ENCODE peak calls at places on chromosomes 13 and 19, in six cellular contexts. W, S, J, N, A and I are unnamed samples.

GRCh38 chr13:101917833-101918755 is 465.6 kb downstream of the ITGBL1 start:
- DNase-seq in J (no peak), A (no peak), S (no peak), N (no peak), W (no peak), I (no peak)

GRCh38 chr13:39870197-39870746 is 214.8 kb downstream of the COG6 start:
- DNase-seq in J (peak; percentile 20), A (no peak), W (no peak), S (peak; percentile 46), N (no peak), I (no peak)

GRCh38 chr19:17289489-17289888 is 7.8 kb downstream of the ANKLE1 start:
- DNase-seq in J (peak; percentile 93), N (peak; percentile 69), A (peak; percentile 88), S (peak; percentile 93), W (peak; percentile 72), I (peak; percentile 77)

GRCh38 chr19:51012661-51013190 is 6.8 kb downstream of the KLK10 start:
- DNase-seq in A (no peak), N (no peak), S (no peak), W (no peak), J (no peak), I (no peak)

GRCh38 chr13:23673867-23674605 is 103.8 kb downstream of the TNFRSF19 start:
- DNase-seq in N (no peak), A (no peak), J (no peak), W (no peak), S (no peak), I (no peak)

GRCh38 chr19:23378948-23379347 is 16.3 kb downstream of the ZNF91 start:
- DNase-seq in J (no peak), N (no peak), W (no peak), A (no peak), S (no peak), I (no peak)

GRCh38 chr19:17519967-17520366 is 8.5 kb downstream of the PGLS start:
- DNase-seq in J (no peak), S (no peak), A (no peak), W (no peak), N (no peak), I (no peak)

GRCh38 chr13:84553252-84553651 is 671.0 kb upstream of the SLITRK1 start:
- DNase-seq in W (no peak), A (no peak), J (no peak), N (no peak), S (no peak), I (no peak)

GRCh38 chr13:99075268-99076191 is 97.7 kb upstream of the DOCK9 start:
- DNase-seq in S (no peak), A (no peak), N (no peak), W (no peak), J (no peak), I (no peak)

GRCh38 chr19:45428385-45429231 is 4.9 kb upstream of the ERCC1 start:
- DNase-seq in A (peak; percentile 39), S (peak; percentile 41), W (no peak), J (peak; percentile 62), N (peak; percentile 80), I (no peak)
- TF ChIP-seq CTCF in A (peak; percentile 64), S (peak; percentile 14), W (no peak), J (no peak), N (peak; percentile 66), I (peak; percentile 77)

DNA sequence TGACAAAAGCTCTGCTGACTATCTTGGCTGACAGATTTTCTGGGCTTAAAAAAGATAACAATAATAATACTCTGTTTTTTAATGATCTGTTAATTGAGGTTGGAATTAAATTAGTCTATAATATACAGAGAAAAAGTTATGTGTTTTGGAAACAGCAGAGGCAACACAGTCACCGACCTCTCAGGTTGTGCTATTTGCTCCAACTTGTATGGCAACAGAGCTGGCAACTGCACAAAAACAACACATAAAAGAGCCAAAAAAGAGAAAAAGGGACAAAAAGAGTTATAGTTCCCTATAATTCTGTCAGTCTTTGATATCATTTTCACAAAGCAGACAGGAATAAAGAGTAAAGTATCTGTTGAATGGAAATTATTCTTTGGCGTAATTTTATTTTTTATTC is 102.3 kb upstream of the POSTN start:
- DNase-seq in W (no peak), N (no peak), S (peak; percentile 34), J (peak; percentile 67), A (peak; percentile 36), I (peak; percentile 16)
- TF ChIP-seq CTCF in W (no peak), N (no peak), S (no peak), J (no peak), A (no peak), I (no peak)

DNA sequence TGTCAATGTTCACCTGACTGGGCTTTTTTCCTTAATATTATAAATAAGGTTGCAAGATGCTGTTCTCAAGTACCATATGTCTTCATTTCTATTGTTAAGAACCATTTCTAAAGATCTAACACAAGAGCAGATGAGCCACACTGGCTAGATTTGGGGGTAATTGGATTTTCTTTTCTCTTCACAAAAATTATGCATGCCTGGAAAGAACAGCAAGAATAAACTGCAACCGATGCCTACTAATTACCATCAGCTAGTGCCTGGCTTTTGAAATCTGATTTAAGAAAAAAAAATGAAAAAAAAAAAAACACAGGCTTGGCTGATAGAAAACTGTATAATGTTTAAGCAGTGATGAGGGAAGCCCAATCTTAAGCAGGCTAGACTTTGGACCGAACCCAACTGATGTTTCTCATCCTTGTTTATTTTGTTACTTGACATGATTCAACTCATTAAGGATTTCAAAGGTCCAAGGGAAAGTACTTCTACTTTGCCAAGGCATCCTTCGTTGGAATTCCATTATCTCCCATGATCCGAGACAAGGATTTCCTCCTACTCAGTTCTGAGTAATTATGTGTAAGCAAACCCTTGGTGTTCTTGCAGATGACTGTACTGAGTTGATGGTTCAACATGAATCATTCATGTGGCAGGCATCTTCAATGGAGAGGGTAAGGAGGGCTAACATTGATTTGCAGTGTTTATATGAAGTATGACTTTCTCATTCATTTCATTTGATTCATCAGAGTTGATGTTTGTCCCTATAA is 300.5 kb downstream of the SPRY2 start:
- DNase-seq in S (peak; percentile 100), W (no peak), A (peak; percentile 95), J (peak; percentile 98), N (no peak), I (peak; percentile 100)
- TF ChIP-seq CTCF in S (no peak), W (no peak), A (no peak), J (no peak), N (no peak), I (no peak)

GRCh38 chr19:39428309-39429112 is 7.2 kb downstream of the RPS16 start:
- DNase-seq in W (no peak), J (peak; percentile 72), S (peak; percentile 89), N (peak; percentile 86), A (peak; percentile 91), I (peak; percentile 67)
- TF ChIP-seq CTCF in W (no peak), J (no peak), S (no peak), N (no peak), A (no peak), I (peak; percentile 13)